ENCODE peak calls at places on chromosomes 16 and 17, in six cellular contexts. One of them, this sample, is unnamed.

GRCh38 chr17:59093702-59094231 is 12.9 kb downstream of the TRIM37 start:
- DNase-seq in body of pancreas: peak; percentile 21
- DNase-seq in aorta: peak; percentile 73
- DNase-seq in AG04449: peak; percentile 94
- DNase-seq in CD8-positive, alpha-beta memory T cell: no peak
- DNase-seq in ovary: no peak
- DNase-seq in this sample: peak; percentile 90

GRCh38 chr17:17139972-17140589 is 66.1 kb downstream of the PLD6 start:
- DNase-seq in body of pancreas: no peak
- DNase-seq in aorta: no peak
- DNase-seq in AG04449: no peak
- DNase-seq in CD8-positive, alpha-beta memory T cell: no peak
- DNase-seq in ovary: no peak
- DNase-seq in this sample: no peak

GRCh38 chr16:5015351-5015750 is 18.4 kb downstream of the NAGPA start:
- DNase-seq in body of pancreas: no peak
- DNase-seq in aorta: no peak
- DNase-seq in AG04449: no peak
- DNase-seq in CD8-positive, alpha-beta memory T cell: no peak
- DNase-seq in ovary: no peak
- DNase-seq in this sample: no peak

GRCh38 chr16:20191566-20191965 is 117.9 kb upstream of the GPR139 start:
- DNase-seq in body of pancreas: no peak
- DNase-seq in aorta: no peak
- DNase-seq in AG04449: no peak
- DNase-seq in CD8-positive, alpha-beta memory T cell: no peak
- DNase-seq in ovary: no peak
- DNase-seq in this sample: no peak

GRCh38 chr17:75645889-75646625 is 12.8 kb downstream of the SMIM5 start:
- DNase-seq in body of pancreas: peak; percentile 94
- DNase-seq in aorta: no peak
- DNase-seq in AG04449: no peak
- DNase-seq in CD8-positive, alpha-beta memory T cell: no peak
- DNase-seq in ovary: no peak
- DNase-seq in this sample: no peak

GRCh38 chr17:321386-321941 is 31.1 kb downstream of the RPH3AL start:
- DNase-seq in body of pancreas: no peak
- DNase-seq in aorta: no peak
- DNase-seq in AG04449: no peak
- DNase-seq in CD8-positive, alpha-beta memory T cell: no peak
- DNase-seq in ovary: no peak
- DNase-seq in this sample: no peak

GRCh38 chr16:79286646-79287423 is 313.7 kb downstream of the MAF start:
- DNase-seq in body of pancreas: peak; percentile 79
- DNase-seq in aorta: peak; percentile 73
- DNase-seq in AG04449: no peak
- DNase-seq in CD8-positive, alpha-beta memory T cell: peak; percentile 26
- DNase-seq in ovary: peak; percentile 62
- DNase-seq in this sample: no peak

GRCh38 chr17:79951361-79952264 is 84.1 kb downstream of the TBC1D16 start:
- DNase-seq in body of pancreas: peak; percentile 78
- DNase-seq in aorta: peak; percentile 71
- DNase-seq in AG04449: peak; percentile 61
- DNase-seq in CD8-positive, alpha-beta memory T cell: no peak
- DNase-seq in ovary: peak; percentile 57
- DNase-seq in this sample: peak; percentile 94

GRCh38 chr17:47413872-47414271 is 90.1 kb downstream of the EFCAB13 start:
- DNase-seq in body of pancreas: no peak
- DNase-seq in aorta: no peak
- DNase-seq in AG04449: no peak
- DNase-seq in CD8-positive, alpha-beta memory T cell: no peak
- DNase-seq in ovary: no peak
- DNase-seq in this sample: no peak

GRCh38 chr16:66028505-66029216 is 337.8 kb upstream of the CDH5 start:
- DNase-seq in body of pancreas: no peak
- DNase-seq in aorta: no peak
- DNase-seq in AG04449: peak; percentile 34
- DNase-seq in CD8-positive, alpha-beta memory T cell: no peak
- DNase-seq in ovary: no peak
- DNase-seq in this sample: peak; percentile 60

GRCh38 chr17:31448467-31449077 is 57.1 kb downstream of the RAB11FIP4 start:
- DNase-seq in body of pancreas: no peak
- DNase-seq in aorta: no peak
- DNase-seq in AG04449: peak; percentile 9
- DNase-seq in CD8-positive, alpha-beta memory T cell: no peak
- DNase-seq in ovary: no peak
- DNase-seq in this sample: peak; percentile 13

GRCh38 chr17:58277107-58277506 is 3.6 kb downstream of the MPO start:
- DNase-seq in body of pancreas: no peak
- DNase-seq in aorta: no peak
- DNase-seq in AG04449: no peak
- DNase-seq in CD8-positive, alpha-beta memory T cell: no peak
- DNase-seq in ovary: no peak
- DNase-seq in this sample: no peak

GRCh38 chr17:33038740-33039139 is 47.1 kb downstream of the SPACA3 start:
- DNase-seq in body of pancreas: peak; percentile 19
- DNase-seq in aorta: peak; percentile 55
- DNase-seq in AG04449: no peak
- DNase-seq in CD8-positive, alpha-beta memory T cell: no peak
- DNase-seq in ovary: peak; percentile 35
- DNase-seq in this sample: no peak

GRCh38 chr16:66858740-66859396 is 14.7 kb downstream of the CA7 start:
- DNase-seq in body of pancreas: peak; percentile 23
- DNase-seq in aorta: peak; percentile 58
- DNase-seq in AG04449: no peak
- DNase-seq in CD8-positive, alpha-beta memory T cell: no peak
- DNase-seq in ovary: no peak
- DNase-seq in this sample: peak; percentile 47

GRCh38 chr16:66256919-66257318 is 109.6 kb upstream of the CDH5 start:
- DNase-seq in body of pancreas: no peak
- DNase-seq in aorta: no peak
- DNase-seq in AG04449: no peak
- DNase-seq in CD8-positive, alpha-beta memory T cell: no peak
- DNase-seq in ovary: no peak
- DNase-seq in this sample: no peak

GRCh38 chr17:12756786-12757185 is 32.5 kb upstream of the ARHGAP44 start:
- DNase-seq in body of pancreas: no peak
- DNase-seq in aorta: no peak
- DNase-seq in AG04449: no peak
- DNase-seq in CD8-positive, alpha-beta memory T cell: no peak
- DNase-seq in ovary: no peak
- DNase-seq in this sample: no peak

GRCh38 chr16:66376577-66377326 is 10.3 kb downstream of the CDH5 start:
- DNase-seq in body of pancreas: no peak
- DNase-seq in aorta: peak; percentile 15
- DNase-seq in AG04449: no peak
- DNase-seq in CD8-positive, alpha-beta memory T cell: no peak
- DNase-seq in ovary: no peak
- DNase-seq in this sample: no peak

GRCh38 chr17:72336026-72336803 is 215.4 kb downstream of the SOX9 start:
- DNase-seq in body of pancreas: no peak
- DNase-seq in aorta: no peak
- DNase-seq in AG04449: no peak
- DNase-seq in CD8-positive, alpha-beta memory T cell: no peak
- DNase-seq in ovary: no peak
- DNase-seq in this sample: peak; percentile 60

GRCh38 chr16:74698220-74698619 is 2.4 kb downstream of the MLKL start:
- DNase-seq in body of pancreas: no peak
- DNase-seq in aorta: no peak
- DNase-seq in AG04449: no peak
- DNase-seq in CD8-positive, alpha-beta memory T cell: no peak
- DNase-seq in ovary: no peak
- DNase-seq in this sample: no peak

GRCh38 chr17:79923974-79924638 is 84.9 kb upstream of the CBX4 start:
- DNase-seq in body of pancreas: peak; percentile 57
- DNase-seq in aorta: no peak
- DNase-seq in AG04449: no peak
- DNase-seq in CD8-positive, alpha-beta memory T cell: no peak
- DNase-seq in ovary: no peak
- DNase-seq in this sample: no peak

GRCh38 chr16:49748322-49748721 is 107.6 kb downstream of the ZNF423 start:
- DNase-seq in body of pancreas: peak; percentile 49
- DNase-seq in aorta: peak; percentile 59
- DNase-seq in AG04449: no peak
- DNase-seq in CD8-positive, alpha-beta memory T cell: no peak
- DNase-seq in ovary: peak; percentile 46
- DNase-seq in this sample: peak; percentile 57

GRCh38 chr17:6297960-6298359 is 137.0 kb downstream of the AIPL1 start:
- DNase-seq in body of pancreas: no peak
- DNase-seq in aorta: no peak
- DNase-seq in AG04449: no peak
- DNase-seq in CD8-positive, alpha-beta memory T cell: no peak
- DNase-seq in ovary: no peak
- DNase-seq in this sample: no peak

GRCh38 chr16:79175286-79176057 is 425.1 kb downstream of the MAF start:
- DNase-seq in body of pancreas: no peak
- DNase-seq in aorta: no peak
- DNase-seq in AG04449: no peak
- DNase-seq in CD8-positive, alpha-beta memory T cell: no peak
- DNase-seq in ovary: no peak
- DNase-seq in this sample: no peak

GRCh38 chr16:1528921-1529537 is 4.4 kb upstream of the TMEM204 start:
- DNase-seq in body of pancreas: no peak
- DNase-seq in aorta: no peak
- DNase-seq in AG04449: no peak
- DNase-seq in CD8-positive, alpha-beta memory T cell: no peak
- DNase-seq in ovary: no peak
- DNase-seq in this sample: no peak

GRCh38 chr17:9484789-9485188 is 90.8 kb downstream of the STX8 start:
- DNase-seq in body of pancreas: no peak
- DNase-seq in aorta: no peak
- DNase-seq in AG04449: peak; percentile 38
- DNase-seq in CD8-positive, alpha-beta memory T cell: no peak
- DNase-seq in ovary: no peak
- DNase-seq in this sample: peak; percentile 34

GRCh38 chr17:66636111-66636510 is 198.8 kb upstream of the CACNG5 start:
- DNase-seq in body of pancreas: no peak
- DNase-seq in aorta: no peak
- DNase-seq in AG04449: no peak
- DNase-seq in CD8-positive, alpha-beta memory T cell: no peak
- DNase-seq in ovary: no peak
- DNase-seq in this sample: peak; percentile 86

GRCh38 chr17:17084941-17085340 is 42.7 kb downstream of the MPRIP start:
- DNase-seq in body of pancreas: no peak
- DNase-seq in aorta: no peak
- DNase-seq in AG04449: no peak
- DNase-seq in CD8-positive, alpha-beta memory T cell: no peak
- DNase-seq in ovary: peak; percentile 1
- DNase-seq in this sample: no peak

DNA sequence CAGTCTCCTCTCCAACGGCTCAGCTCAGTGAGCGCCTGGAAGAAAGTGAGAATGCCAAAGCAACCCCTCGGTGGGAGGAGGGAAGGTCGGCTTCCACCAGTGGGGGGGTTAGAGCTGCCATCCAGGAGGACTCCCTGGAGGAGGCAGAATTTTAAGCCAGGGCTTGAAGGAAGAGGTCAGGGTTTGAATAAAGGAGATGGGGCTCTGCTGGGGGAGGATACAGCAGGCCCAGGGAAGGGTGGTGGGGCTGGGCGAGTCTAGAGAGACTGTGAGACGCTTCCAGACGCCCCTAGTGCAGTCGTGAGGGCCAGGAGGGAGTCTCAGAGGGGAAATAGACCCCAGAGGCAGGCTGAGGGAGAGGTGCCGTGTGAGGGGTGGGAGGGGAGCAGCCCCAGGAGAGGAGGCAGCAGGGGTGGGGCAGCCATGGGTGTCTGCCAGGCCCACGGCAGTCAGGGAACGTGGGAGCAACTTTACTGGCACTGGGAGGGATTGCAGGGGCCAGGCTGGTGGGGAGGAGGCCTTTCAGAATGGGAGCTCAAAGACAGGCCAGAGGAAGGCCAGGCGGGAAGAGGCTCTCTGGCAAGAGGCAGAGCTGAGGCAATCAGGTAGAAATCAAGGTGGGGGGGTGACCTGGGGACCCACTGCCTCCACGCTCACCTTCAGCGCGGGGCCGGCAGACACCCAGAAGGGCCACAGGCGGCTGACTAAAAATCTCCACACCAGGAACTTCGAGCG is 12.1 kb upstream of the GSE1 start:
- DNase-seq in body of pancreas: no peak
- DNase-seq in aorta: no peak
- DNase-seq in AG04449: no peak
- DNase-seq in CD8-positive, alpha-beta memory T cell: no peak
- DNase-seq in ovary: no peak
- DNase-seq in this sample: no peak
- H3K4me3 ChIP-seq in body of pancreas: no peak overlapping the region
- H3K4me3 ChIP-seq in aorta: no peak overlapping the region
- H3K4me3 ChIP-seq in AG04449: no peak overlapping the region
- H3K4me3 ChIP-seq in CD8-positive, alpha-beta memory T cell: no peak overlapping the region
- H3K4me3 ChIP-seq in ovary: no peak overlapping the region
- H3K4me3 ChIP-seq in this sample: no peak overlapping the region

GRCh38 chr17:39739885-39740356 is 2.2 kb downstream of the GRB7 start:
- DNase-seq in body of pancreas: peak; percentile 17
- DNase-seq in aorta: no peak
- DNase-seq in AG04449: no peak
- DNase-seq in CD8-positive, alpha-beta memory T cell: no peak
- DNase-seq in ovary: no peak
- DNase-seq in this sample: no peak
- H3K4me3 ChIP-seq in body of pancreas: peak overlapping the region; percentile 9
- H3K4me3 ChIP-seq in aorta: no peak overlapping the region
- H3K4me3 ChIP-seq in AG04449: no peak overlapping the region
- H3K4me3 ChIP-seq in CD8-positive, alpha-beta memory T cell: no peak overlapping the region
- H3K4me3 ChIP-seq in ovary: peak overlapping the region; percentile 11
- H3K4me3 ChIP-seq in this sample: no peak overlapping the region

GRCh38 chr17:35169964-35170363 is 22.3 kb downstream of the UNC45B start:
- DNase-seq in body of pancreas: no peak
- DNase-seq in aorta: no peak
- DNase-seq in AG04449: no peak
- DNase-seq in CD8-positive, alpha-beta memory T cell: no peak
- DNase-seq in ovary: no peak
- DNase-seq in this sample: no peak

GRCh38 chr17:35167666-35168065 is 20.0 kb downstream of the UNC45B start:
- DNase-seq in body of pancreas: no peak
- DNase-seq in aorta: no peak
- DNase-seq in AG04449: no peak
- DNase-seq in CD8-positive, alpha-beta memory T cell: no peak
- DNase-seq in ovary: no peak
- DNase-seq in this sample: no peak

GRCh38 chr17:35164716-35165115 is 17.1 kb downstream of the UNC45B start:
- DNase-seq in body of pancreas: no peak
- DNase-seq in aorta: no peak
- DNase-seq in AG04449: no peak
- DNase-seq in CD8-positive, alpha-beta memory T cell: no peak
- DNase-seq in ovary: no peak
- DNase-seq in this sample: no peak

GRCh38 chr17:35166526-35166925 is 18.9 kb downstream of the UNC45B start:
- DNase-seq in body of pancreas: no peak
- DNase-seq in aorta: no peak
- DNase-seq in AG04449: no peak
- DNase-seq in CD8-positive, alpha-beta memory T cell: no peak
- DNase-seq in ovary: no peak
- DNase-seq in this sample: no peak

GRCh38 chr17:35167046-35167445 is 19.4 kb downstream of the UNC45B start:
- DNase-seq in body of pancreas: no peak
- DNase-seq in aorta: no peak
- DNase-seq in AG04449: no peak
- DNase-seq in CD8-positive, alpha-beta memory T cell: no peak
- DNase-seq in ovary: no peak
- DNase-seq in this sample: no peak
- H3K4me3 ChIP-seq in body of pancreas: no peak overlapping the region
- H3K4me3 ChIP-seq in aorta: no peak overlapping the region
- H3K4me3 ChIP-seq in AG04449: no peak overlapping the region
- H3K4me3 ChIP-seq in CD8-positive, alpha-beta memory T cell: no peak overlapping the region
- H3K4me3 ChIP-seq in ovary: no peak overlapping the region
- H3K4me3 ChIP-seq in this sample: no peak overlapping the region

GRCh38 chr16:72858611-72859493 is 189.1 kb downstream of the ZFHX3 start:
- DNase-seq in body of pancreas: no peak
- DNase-seq in aorta: peak; percentile 70
- DNase-seq in AG04449: no peak
- DNase-seq in CD8-positive, alpha-beta memory T cell: no peak
- DNase-seq in ovary: no peak
- DNase-seq in this sample: peak; percentile 50
- H3K4me3 ChIP-seq in body of pancreas: no peak overlapping the region
- H3K4me3 ChIP-seq in aorta: no peak overlapping the region
- H3K4me3 ChIP-seq in AG04449: no peak overlapping the region
- H3K4me3 ChIP-seq in CD8-positive, alpha-beta memory T cell: no peak overlapping the region
- H3K4me3 ChIP-seq in ovary: no peak overlapping the region
- H3K4me3 ChIP-seq in this sample: no peak overlapping the region